ENCODE peak calls at places on chromosomes 16 and 17, in six cellular contexts. G is pancreas; I is H1; E is stimulated activated CD4-positive, alpha-beta T cell treated with anti-CD3 and anti-CD28 coated beads, Interleukin-4, amount 100 ng/mL, for 48 hours; J is heart right ventricle; Q is GM04503. C is an unnamed sample.

GRCh38 chr17:70107441-70107840 is 32.4 kb downstream of the KCNJ16 start:
- DNase-seq in G (no peak), I (no peak), E (no peak), J (no peak), Q (no peak), C (no peak)

GRCh38 chr16:22007509-22008214 is at the start of gene MOSMO:
- DNase-seq in G (peak; percentile 88), I (no peak), E (peak; percentile 56), J (peak; percentile 74), Q (no peak), C (peak; percentile 81)

GRCh38 chr17:77507116-77507885 is 366.5 kb downstream of the SEC14L1 start:
- DNase-seq in G (no peak), I (no peak), E (no peak), J (no peak), Q (no peak), C (peak; percentile 29)

GRCh38 chr17:79010304-79010646 is 711 bp upstream of the CANT1 start:
- DNase-seq in G (no peak), I (no peak), E (no peak), J (no peak), Q (no peak), C (no peak)

GRCh38 chr16:67762385-67762784 is 43.3 kb upstream of the GFOD2 start:
- DNase-seq in G (no peak), I (no peak), E (no peak), J (no peak), Q (no peak), C (no peak)

GRCh38 chr17:78665952-78666920 is 89.0 kb upstream of the DNAH17 start:
- DNase-seq in G (no peak), I (no peak), E (peak; percentile 12), J (peak; percentile 67), Q (no peak), C (no peak)

GRCh38 chr16:1057252-1057932 is 15.2 kb upstream of the SSTR5 start:
- DNase-seq in G (no peak), I (no peak), E (peak; percentile 79), J (no peak), Q (no peak), C (no peak)

GRCh38 chr17:39765766-39766165 is 28.0 kb downstream of the GRB7 start:
- DNase-seq in G (no peak), I (no peak), E (no peak), J (no peak), Q (no peak), C (no peak)

GRCh38 chr17:35467824-35468223 is 19.3 kb upstream of the SLFN13 start:
- DNase-seq in G (no peak), I (no peak), E (no peak), J (no peak), Q (no peak), C (no peak)

GRCh38 chr17:66677201-66677981 is 157.5 kb upstream of the CACNG5 start:
- DNase-seq in G (no peak), I (no peak), E (no peak), J (no peak), Q (peak; percentile 68), C (no peak)

GRCh38 chr16:1723450-1724147 is 17.6 kb downstream of the MAPK8IP3 start:
- DNase-seq in G (no peak), I (no peak), E (peak; percentile 17), J (no peak), Q (no peak), C (peak; percentile 31)

GRCh38 chr17:50169121-50169764 is 3.4 kb downstream of the SGCA start:
- DNase-seq in G (peak; percentile 60), I (no peak), E (peak; percentile 33), J (peak; percentile 57), Q (no peak), C (peak; percentile 61)

GRCh38 chr17:60134396-60135159 is 15.2 kb upstream of the CA4 start:
- DNase-seq in G (no peak), I (no peak), E (no peak), J (peak; percentile 57), Q (no peak), C (no peak)

GRCh38 chr16:68760671-68761275 is 23.7 kb downstream of the CDH1 start:
- DNase-seq in G (no peak), I (no peak), E (peak; percentile 52), J (no peak), Q (no peak), C (peak; percentile 26)

GRCh38 chr16:5938607-5939006 is 841.0 kb upstream of the EEF2KMT start:
- DNase-seq in G (no peak), I (no peak), E (no peak), J (no peak), Q (no peak), C (no peak)

GRCh38 chr16:67252806-67253497 is 4.2 kb downstream of the SLC9A5 start:
- DNase-seq in G (no peak), I (no peak), E (no peak), J (no peak), Q (no peak), C (no peak)

GRCh38 chr16:3454093-3454492 is 10.6 kb downstream of the NAA60 start:
- DNase-seq in G (no peak), I (no peak), E (no peak), J (no peak), Q (no peak), C (no peak)

GRCh38 chr16:68298907-68299515 is 11.7 kb downstream of the SLC7A6OS start:
- DNase-seq in G (no peak), I (no peak), E (no peak), J (peak; percentile 64), Q (peak; percentile 75), C (no peak)

GRCh38 chr16:64419832-64420231 is 702.0 kb downstream of the CDH11 start:
- DNase-seq in G (no peak), I (no peak), E (no peak), J (no peak), Q (no peak), C (no peak)

GRCh38 chr16:87562201-87562600 is 40.1 kb upstream of the JPH3 start:
- DNase-seq in G (no peak), I (no peak), E (no peak), J (no peak), Q (no peak), C (no peak)

GRCh38 chr16:29664133-29664912 is 1.3 kb downstream of the SPN start:
- DNase-seq in G (peak; percentile 60), I (no peak), E (peak; percentile 44), J (no peak), Q (no peak), C (no peak)

GRCh38 chr17:1898332-1898731 is 68.5 kb downstream of the RPA1 start:
- DNase-seq in G (no peak), I (no peak), E (no peak), J (no peak), Q (no peak), C (no peak)

GRCh38 chr17:59804910-59805381 is 87.8 kb downstream of the TUBD1 start:
- DNase-seq in G (no peak), I (no peak), E (no peak), J (no peak), Q (no peak), C (peak; percentile 78)